ENCODE peak calls at places on chromosomes 1 and 21, in nine cellular contexts. P is MCF 10A, U is neural crest cell, E is GM23338, C is GM10248, S is lower leg skin, R is neural progenitor cell, T is thoracic aorta, G is A549. Q is an unnamed sample.

GRCh38 chr1:209710837-209711236 is 6.2 kb downstream of the HSD11B1 start:
- DNase-seq in C (no peak), E (no peak), U (no peak), T (no peak), S (no peak), R (no peak), G (no peak), P (no peak), Q (no peak)

GRCh38 chr1:222749927-222750326 is 12.9 kb downstream of the FAM177B start:
- DNase-seq in U (no peak), P (peak), E (peak), G (no peak), R (peak), S (no peak), T (no peak), C (no peak), Q (no peak)

GRCh38 chr1:180415985-180416633 is 86.3 kb downstream of the ACBD6 start:
- DNase-seq in R (peak), G (peak), U (no peak), E (peak), C (peak), P (peak), T (no peak), S (no peak), Q (no peak)

GRCh38 chr1:63651110-63651776 is 58.0 kb downstream of the PGM1 start:
- DNase-seq in U (no peak), C (no peak), S (no peak), P (no peak), G (no peak), T (no peak), E (no peak), R (no peak), Q (no peak)

GRCh38 chr1:10530281-10530740 is 55.6 kb downstream of the PEX14 start:
- DNase-seq in R (peak), U (peak), T (no peak), P (peak), S (no peak), G (no peak), E (peak), C (no peak), Q (no peak)

GRCh38 chr1:205913451-205914204 is 29.6 kb downstream of the SLC26A9 start:
- DNase-seq in S (no peak), P (peak), C (no peak), R (no peak), G (no peak), E (no peak), T (peak), U (no peak), Q (peak)

GRCh38 chr1:150549496-150550221 is 451 bp downstream of the ADAMTSL4 start:
- DNase-seq in E (peak), C (no peak), U (no peak), S (no peak), R (peak), T (no peak), G (no peak), P (peak), Q (no peak)

GRCh38 chr1:101507547-101507971 is 270.7 kb downstream of the S1PR1 start:
- DNase-seq in P (no peak), T (no peak), C (no peak), R (no peak), U (no peak), G (no peak), E (no peak), S (no peak), Q (no peak)

GRCh38 chr1:200075522-200075921 is 48.0 kb downstream of the NR5A2 start:
- DNase-seq in U (no peak), C (no peak), S (no peak), G (no peak), P (no peak), E (peak), T (no peak), R (peak), Q (no peak)

GRCh38 chr1:213244664-213245091 is 193.6 kb downstream of the RPS6KC1 start:
- DNase-seq in P (peak), S (no peak), G (peak), R (peak), C (peak), U (peak), E (peak), T (no peak), Q (no peak)

GRCh38 chr1:51524817-51525216 is 5.8 kb upstream of the EPS15 start:
- DNase-seq in U (no peak), S (no peak), C (no peak), P (no peak), T (no peak), G (no peak), E (no peak), R (no peak), Q (no peak)

GRCh38 chr21:25862112-25862511 is 127.3 kb downstream of the GABPA start:
- DNase-seq in R (peak), G (no peak), P (no peak), T (no peak), S (no peak), E (no peak), C (no peak), U (no peak), Q (no peak)

GRCh38 chr1:54791880-54792522 is 9.1 kb downstream of the TTC22 start:
- DNase-seq in G (peak), R (peak), T (no peak), C (no peak), U (peak), P (peak), S (no peak), E (peak), Q (no peak)

GRCh38 chr1:53409695-53410094 is 49.5 kb upstream of the DMRTB1 start:
- DNase-seq in G (no peak), U (no peak), C (no peak), E (peak), S (no peak), T (no peak), P (no peak), R (no peak), Q (no peak)

GRCh38 chr1:183058835-183059234 is 35.6 kb downstream of the LAMC1 start:
- DNase-seq in U (no peak), R (no peak), C (no peak), T (no peak), G (no peak), E (no peak), S (no peak), P (no peak), Q (no peak)

GRCh38 chr1:16461681-16462080 is 21.2 kb downstream of the NECAP2 start:
- DNase-seq in C (no peak), S (no peak), E (no peak), G (no peak), T (no peak), R (no peak), P (no peak), U (no peak), Q (no peak)

GRCh38 chr1:244346972-244347618 is 104.6 kb downstream of the ADSS2 start:
- DNase-seq in C (no peak), R (no peak), T (no peak), U (no peak), P (no peak), E (no peak), S (no peak), G (no peak), Q (no peak)

GRCh38 chr1:219713981-219714381 is 101.1 kb upstream of the ZC3H11B start:
- DNase-seq in T (no peak), U (no peak), C (no peak), R (no peak), E (no peak), S (no peak), P (no peak), G (no peak), Q (no peak)

GRCh38 chr1:210647406-210648333 is 319.0 kb downstream of the HHAT start:
- DNase-seq in P (peak), S (no peak), U (no peak), T (no peak), E (no peak), R (no peak), C (no peak), G (no peak), Q (no peak)

GRCh38 chr1:71522721-71523120 is 441.9 kb upstream of the ZRANB2 start:
- DNase-seq in C (no peak), P (no peak), U (no peak), E (no peak), T (no peak), R (no peak), S (no peak), G (no peak), Q (no peak)

GRCh38 chr1:97901017-97901658 is 19.7 kb downstream of the DPYD start:
- DNase-seq in S (no peak), T (no peak), U (no peak), C (no peak), G (no peak), E (no peak), R (no peak), P (peak), Q (no peak)

GRCh38 chr1:38817958-38818705 is 41.4 kb downstream of the RRAGC start:
- DNase-seq in P (no peak), E (peak), C (peak), G (peak), S (no peak), U (peak), R (peak), T (no peak), Q (no peak)

GRCh38 chr1:27658951-27659496 is 13.0 kb downstream of the IFI6 start:
- DNase-seq in S (no peak), G (no peak), T (no peak), E (peak), P (peak), R (peak), U (no peak), C (peak), Q (no peak)

DNA sequence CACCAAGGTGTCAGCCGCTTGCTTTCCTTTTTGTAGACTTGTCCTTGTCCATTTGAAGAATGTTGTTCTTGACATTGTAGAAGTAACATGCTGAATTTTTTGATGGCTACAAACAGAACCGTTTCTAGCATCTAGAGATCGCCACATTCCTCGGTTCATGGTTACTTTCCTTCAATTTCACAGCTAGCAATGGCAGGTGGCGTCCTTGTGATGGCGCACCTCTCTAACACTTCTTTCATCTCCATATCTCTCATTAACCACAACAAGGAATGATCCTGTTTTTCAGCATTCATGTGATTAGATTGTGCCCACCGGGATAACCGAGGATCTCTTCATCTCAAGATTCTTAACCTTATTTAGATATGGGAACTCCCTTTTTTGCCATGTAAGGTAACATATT is 2129.8 kb downstream of the NCAM2 start:
- DNase-seq in R (no peak), U (no peak), G (no peak), C (no peak), E (peak), P (no peak), S (no peak), T (no peak), Q (no peak)
- TF ChIP-seq CTCF in R (peak), U (no peak), G (no peak), C (no peak), E (peak), P (no peak), S (no peak), T (no peak), Q (no peak)

GRCh38 chr1:207316141-207316540 is 5.3 kb upstream of the CD55 start:
- DNase-seq in S (no peak), P (no peak), R (no peak), E (peak), U (no peak), T (no peak), G (no peak), C (no peak), Q (no peak)
- TF ChIP-seq CTCF in S (no peak), P (no peak), R (no peak), E (no peak), U (no peak), T (no peak), G (no peak), C (no peak), Q (no peak)

GRCh38 chr1:165281207-165281901 is 75.2 kb downstream of the LMX1A start:
- DNase-seq in R (no peak), T (no peak), E (no peak), G (no peak), U (no peak), C (no peak), S (no peak), P (no peak), Q (no peak)
- TF ChIP-seq CTCF in R (no peak), T (no peak), E (no peak), G (no peak), U (no peak), C (no peak), S (no peak), P (no peak), Q (no peak)

GRCh38 chr1:72564749-72565148 is 282.4 kb upstream of the NEGR1 start:
- DNase-seq in G (no peak), S (no peak), R (no peak), E (no peak), T (no peak), C (no peak), P (no peak), U (no peak), Q (no peak)

GRCh38 chr1:72570815-72571214 is 288.5 kb upstream of the NEGR1 start:
- DNase-seq in S (no peak), C (no peak), U (no peak), E (no peak), G (no peak), T (no peak), P (no peak), R (peak), Q (no peak)

GRCh38 chr1:72567511-72567910 is 285.2 kb upstream of the NEGR1 start:
- DNase-seq in T (no peak), E (no peak), R (no peak), P (peak), C (no peak), S (no peak), U (no peak), G (no peak), Q (no peak)

DNA sequence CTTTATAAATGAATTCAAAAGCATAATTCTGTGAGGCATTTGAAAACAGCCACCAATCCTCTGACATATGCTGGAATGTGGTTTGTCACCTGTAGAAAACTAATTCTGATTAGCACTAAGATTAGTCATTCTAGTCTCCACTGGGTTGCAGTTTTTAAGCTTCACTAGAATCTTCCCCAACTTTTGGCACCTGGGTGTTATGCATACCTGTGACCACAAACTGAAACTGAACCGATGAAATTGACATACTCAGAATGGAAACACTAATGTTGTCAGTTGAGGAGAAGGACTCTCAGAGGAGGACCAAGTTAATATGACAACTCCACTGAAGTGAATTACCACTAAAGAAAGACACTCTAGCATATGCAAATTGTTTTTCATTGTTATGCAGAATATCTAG is 285.8 kb upstream of the NEGR1 start:
- DNase-seq in P (peak), R (no peak), C (no peak), S (no peak), E (no peak), U (no peak), T (no peak), G (no peak), Q (no peak)
- TF ChIP-seq CTCF in P (no peak), R (no peak), C (no peak), S (no peak), E (no peak), U (no peak), T (no peak), G (no peak), Q (no peak)

GRCh38 chr1:95309031-95309459 is 75.0 kb downstream of the RWDD3 start:
- DNase-seq in E (peak), S (no peak), G (peak), P (peak), C (no peak), T (no peak), U (peak), R (peak), Q (no peak)
- TF ChIP-seq CTCF in E (peak), S (no peak), G (peak), P (peak), C (peak), T (peak), U (peak), R (peak), Q (peak)

DNA sequence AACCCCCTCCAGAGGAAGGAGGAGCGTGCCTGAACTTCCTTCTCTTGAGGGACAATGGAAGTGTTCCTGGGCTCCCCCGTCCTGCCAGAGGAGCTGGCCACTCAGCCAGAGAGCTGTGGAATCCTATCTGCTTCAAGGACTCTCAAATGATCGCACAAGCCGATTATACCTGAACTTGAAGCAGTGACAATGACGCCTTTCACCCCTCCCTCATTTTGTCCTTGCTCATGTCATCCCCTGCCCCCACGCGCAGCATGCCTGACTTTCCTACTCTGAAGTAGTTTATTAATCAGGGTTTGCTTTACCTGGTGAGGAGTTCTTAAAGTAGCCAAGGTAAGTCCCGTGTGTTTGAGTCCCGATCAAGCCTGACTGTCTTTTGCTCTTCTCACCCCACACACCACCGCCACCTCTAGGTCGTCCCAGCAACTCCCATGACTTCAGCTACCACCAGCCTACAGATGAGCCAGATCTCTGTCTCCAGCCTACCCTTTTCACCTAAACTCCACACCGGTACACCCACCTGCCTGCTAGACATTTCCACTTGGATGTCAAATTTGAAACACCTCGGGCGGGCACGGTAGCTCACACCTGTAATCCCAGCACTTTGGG is 25.0 kb upstream of the PRELP start:
- DNase-seq in T (no peak), U (no peak), E (peak), S (no peak), P (no peak), C (no peak), R (no peak), G (no peak), Q (no peak)
- TF ChIP-seq CTCF in T (no peak), U (no peak), E (peak), S (no peak), P (no peak), C (no peak), R (peak), G (no peak), Q (no peak)

DNA sequence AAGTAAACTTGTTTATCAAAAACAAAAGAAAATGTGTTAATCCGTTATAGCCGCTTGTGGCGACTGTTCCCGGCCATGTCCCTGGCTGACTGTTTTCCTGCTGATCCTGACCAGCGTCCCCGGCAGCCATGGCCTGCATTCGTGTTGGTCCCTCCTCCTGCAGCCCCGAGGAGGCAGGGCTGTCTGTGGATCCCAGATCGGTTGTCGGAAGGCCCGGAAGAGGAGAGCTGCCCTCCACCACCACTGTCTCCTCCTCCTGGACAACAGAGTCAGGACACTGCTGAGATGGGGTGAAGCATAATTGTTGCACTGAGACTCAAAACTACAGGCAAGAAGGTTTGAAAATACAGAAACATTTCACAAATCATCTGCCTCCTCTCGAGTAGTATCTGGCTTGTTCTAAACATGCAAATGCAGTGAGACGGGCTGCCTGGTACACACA is 3.6 kb upstream of the MXRA8 start:
- DNase-seq in R (no peak), U (no peak), P (no peak), C (no peak), G (no peak), S (no peak), E (peak), T (no peak), Q (no peak)
- TF ChIP-seq CTCF in R (no peak), U (no peak), P (no peak), C (no peak), G (no peak), S (no peak), E (no peak), T (no peak), Q (no peak)

GRCh38 chr1:153242160-153242559 is 17.3 kb upstream of the LORICRIN start:
- DNase-seq in E (no peak), U (no peak), R (no peak), S (no peak), T (no peak), C (no peak), G (no peak), P (no peak), Q (no peak)

GRCh38 chr1:153233448-153233847 is 16.1 kb downstream of the PRR9 start:
- DNase-seq in P (no peak), E (no peak), T (no peak), S (no peak), C (no peak), G (no peak), U (no peak), R (no peak), Q (no peak)

GRCh38 chr1:153232553-153232952 is 15.2 kb downstream of the PRR9 start:
- DNase-seq in E (no peak), T (no peak), U (no peak), P (no peak), S (no peak), R (no peak), C (no peak), G (no peak), Q (no peak)

GRCh38 chr1:153238536-153238935 is 21.0 kb upstream of the LORICRIN start:
- DNase-seq in G (no peak), P (peak), E (peak), T (no peak), R (no peak), S (no peak), U (no peak), C (no peak), Q (no peak)
- TF ChIP-seq CTCF in G (no peak), P (peak), E (peak), T (no peak), R (no peak), S (no peak), U (peak), C (peak), Q (no peak)

Q was measured in right atrium auricular region.